ENCODE peak calls at places on chromosomes 12 and 14, in eight cellular contexts. M, O, V, K, P, D, I and F are unnamed samples.

GRCh38 chr12:123267991-123268843 is 3.4 kb downstream of the CDK2AP1 start:
- DNase-seq in I (no peak), D (no peak), K (no peak), P (no peak), M (no peak), V (no peak), O (no peak), F (peak)

GRCh38 chr12:3726455-3726854 is 26.5 kb downstream of the CRACR2A start:
- DNase-seq in P (no peak), M (no peak), D (no peak), O (no peak), V (no peak), K (no peak), I (no peak), F (no peak)

GRCh38 chr12:104668274-104668718 is 211.5 kb downstream of the CHST11 start:
- DNase-seq in O (no peak), M (no peak), V (peak), D (no peak), P (no peak), I (no peak), K (no peak), F (no peak)

GRCh38 chr12:125185311-125185739 is 120.1 kb downstream of the AACS start:
- DNase-seq in I (no peak), K (no peak), M (no peak), V (no peak), P (no peak), D (no peak), O (no peak), F (no peak)

GRCh38 chr12:116955382-116956021 is 44.8 kb downstream of the FBXW8 start:
- DNase-seq in I (peak), M (peak), P (no peak), K (peak), O (no peak), V (peak), D (no peak), F (no peak)

GRCh38 chr12:49805409-49805808 is 22.8 kb downstream of the NCKAP5L start:
- DNase-seq in V (no peak), O (no peak), K (no peak), I (no peak), D (no peak), P (no peak), M (no peak), F (no peak)

GRCh38 chr12:75634244-75635222 is 123.1 kb upstream of the KRR1 start:
- DNase-seq in K (no peak), O (no peak), I (no peak), V (no peak), D (no peak), M (no peak), P (no peak), F (no peak)

GRCh38 chr12:54053625-54054441 is at the start of gene HOXC4:
- DNase-seq in P (no peak), I (peak), D (no peak), V (peak), M (peak), O (no peak), K (peak), F (peak)

GRCh38 chr14:64193821-64194220 is 100.3 kb downstream of the ESR2 start:
- DNase-seq in O (no peak), P (no peak), I (no peak), D (no peak), V (no peak), K (no peak), M (no peak), F (no peak)

GRCh38 chr12:117850048-117850447 is 118.7 kb downstream of the KSR2 start:
- DNase-seq in O (no peak), P (peak), I (peak), M (peak), K (peak), V (peak), D (no peak), F (no peak)

GRCh38 chr12:94671917-94672316 is 21.6 kb upstream of the TMCC3 start:
- DNase-seq in V (no peak), M (no peak), O (no peak), P (no peak), I (no peak), D (no peak), K (no peak), F (no peak)

GRCh38 chr12:7797698-7798398 is 8.6 kb downstream of the NANOG start:
- DNase-seq in D (no peak), I (no peak), O (no peak), P (no peak), K (peak), M (no peak), V (peak), F (no peak)

GRCh38 chr12:6932766-6933165 is 5.0 kb downstream of the ATN1 start:
- DNase-seq in I (no peak), O (no peak), K (no peak), P (no peak), D (no peak), M (no peak), V (no peak), F (no peak)

GRCh38 chr14:75422169-75422568 is 5.7 kb upstream of the JDP2 start:
- DNase-seq in M (no peak), K (peak), O (no peak), P (peak), D (no peak), V (peak), I (no peak), F (no peak)

GRCh38 chr12:78759387-78759786 is 105.2 kb upstream of the SYT1 start:
- DNase-seq in M (no peak), V (peak), P (peak), K (peak), I (no peak), D (no peak), O (no peak), F (no peak)

GRCh38 chr12:75579552-75579951 is 68.1 kb upstream of the KRR1 start:
- DNase-seq in I (no peak), V (no peak), D (no peak), K (no peak), M (no peak), O (no peak), P (no peak), F (no peak)

GRCh38 chr14:93095742-93096510 is 19.8 kb downstream of the ITPK1 start:
- DNase-seq in P (no peak), V (no peak), O (no peak), I (no peak), D (no peak), K (no peak), M (no peak), F (no peak)

GRCh38 chr12:121964813-121965643 is 46.6 kb downstream of the CFAP251 start:
- DNase-seq in K (peak), M (no peak), P (peak), D (no peak), V (peak), O (no peak), I (no peak), F (no peak)

GRCh38 chr14:53942970-53943750 is 13.5 kb downstream of the BMP4 start:
- DNase-seq in V (no peak), O (no peak), I (no peak), M (no peak), K (no peak), D (no peak), P (no peak), F (no peak)

GRCh38 chr12:104276192-104277131 is 27.1 kb upstream of the EID3 start:
- DNase-seq in D (no peak), K (no peak), I (no peak), O (no peak), P (no peak), V (no peak), M (peak), F (no peak)

GRCh38 chr14:80133457-80133856 is 77.8 kb downstream of the DIO2 start:
- DNase-seq in M (no peak), K (no peak), V (no peak), D (no peak), I (no peak), O (no peak), P (no peak), F (no peak)

GRCh38 chr14:64767215-64767964 is 63.2 kb downstream of the PLEKHG3 start:
- DNase-seq in V (no peak), K (no peak), O (no peak), P (no peak), D (no peak), I (no peak), M (no peak), F (no peak)

GRCh38 chr12:68446896-68447806 is 115.0 kb upstream of the MDM1 start:
- DNase-seq in I (no peak), O (no peak), P (no peak), K (peak), M (no peak), V (peak), D (no peak), F (no peak)

GRCh38 chr14:72590577-72590976 is 303.3 kb downstream of the DPF3 start:
- DNase-seq in P (no peak), D (no peak), K (no peak), O (no peak), I (no peak), V (no peak), M (peak), F (no peak)